ENCODE peak calls at places on chromosomes 2 and 18, in seven cellular contexts. B is left ventricle myocardium inferior; E is upper lobe of right lung; C is right atrium auricular region; V is cardiac muscle cell; N is IMR-90; P is CD4-positive, alpha-beta memory T cell. Q is an unnamed sample. For H3K4me1 and H3K27me3, the result is how much of the 10 kb centered on the place peaks cover.

GRCh38 chr2:208329485-208329884 is 63.4 kb downstream of the PIKFYVE start:
- DNase-seq in B (no peak), E (no peak), C (no peak), V (no peak), N (no peak), P (no peak), Q (no peak)

GRCh38 chr2:99605036-99605435 is 115.2 kb upstream of the REV1 start:
- DNase-seq in B (no peak), E (no peak), C (no peak), V (no peak), N (peak), P (no peak), Q (no peak)

GRCh38 chr2:45729753-45730512 is 78.5 kb downstream of the PRKCE start:
- DNase-seq in B (no peak), E (no peak), C (no peak), V (no peak), N (no peak), P (no peak), Q (no peak)

GRCh38 chr2:1929962-1930361 is 185.6 kb upstream of the PXDN start:
- DNase-seq in B (no peak), E (no peak), C (peak), V (no peak), N (no peak), P (no peak), Q (no peak)

GRCh38 chr18:58863539-58864145 is 1.0 kb upstream of the ZNF532 start:
- DNase-seq in B (peak), E (peak), C (no peak), V (peak), N (peak), P (peak), Q (peak)

GRCh38 chr2:70851704-70852103 is 16.1 kb upstream of the CD207 start:
- DNase-seq in B (no peak), E (no peak), C (no peak), V (peak), N (no peak), P (no peak), Q (no peak)

GRCh38 chr2:183284606-183285005 is 160.4 kb downstream of the NUP35 start:
- DNase-seq in B (no peak), E (no peak), C (no peak), V (peak), N (peak), P (no peak), Q (peak)

GRCh38 chr2:138103156-138103555 is 138.9 kb downstream of the HNMT start:
- DNase-seq in B (no peak), E (no peak), C (no peak), V (no peak), N (no peak), P (no peak), Q (no peak)

GRCh38 chr2:190607657-190608357 is 41.1 kb upstream of the NAB1 start:
- DNase-seq in B (no peak), E (no peak), C (no peak), V (peak), N (peak), P (no peak), Q (peak)

DNA sequence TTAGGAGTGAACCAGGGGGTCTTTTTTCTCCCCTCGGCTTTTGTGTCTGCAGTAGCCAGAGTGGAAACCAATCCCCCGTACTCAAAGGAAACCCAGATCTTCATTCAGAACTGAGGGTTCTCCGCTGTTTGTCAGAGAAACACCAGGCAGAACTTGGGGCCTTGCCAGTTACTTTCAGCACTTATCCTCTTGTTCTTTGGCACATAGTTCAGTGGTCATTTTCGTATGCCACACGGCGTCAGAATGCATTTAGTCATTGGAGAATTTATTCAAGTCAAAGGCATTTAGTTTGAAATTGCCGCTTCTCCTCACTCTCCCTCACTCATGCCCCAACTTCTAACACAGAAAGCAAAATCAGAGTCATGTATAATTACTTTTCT is 102.9 kb downstream of the CABLES1 start:
- DNase-seq in B (no peak), E (no peak), C (peak), V (peak), N (peak), P (no peak), Q (peak)
- H3K4me1 ChIP-seq in B (under half), E (under half), C (under half), V (under half), N (under half), P (under half), Q (under half)

GRCh38 chr2:176151199-176152099 is at the start of gene HOXD4:
- DNase-seq in B (no peak), E (no peak), C (no peak), V (no peak), N (no peak), P (no peak), Q (no peak)
- H3K27me3 ChIP-seq in B (half or more), E (half or more), C (under half), V (half or more), N (half or more), P (half or more), Q (under half)

GRCh38 chr2:19873014-19873413 is 28.8 kb downstream of the TTC32 start:
- DNase-seq in B (no peak), E (no peak), C (no peak), V (no peak), N (no peak), P (no peak), Q (no peak)
- H3K4me1 ChIP-seq in B (under half), E (under half), C (under half), V (under half), N (under half), P (under half), Q (under half)

DNA sequence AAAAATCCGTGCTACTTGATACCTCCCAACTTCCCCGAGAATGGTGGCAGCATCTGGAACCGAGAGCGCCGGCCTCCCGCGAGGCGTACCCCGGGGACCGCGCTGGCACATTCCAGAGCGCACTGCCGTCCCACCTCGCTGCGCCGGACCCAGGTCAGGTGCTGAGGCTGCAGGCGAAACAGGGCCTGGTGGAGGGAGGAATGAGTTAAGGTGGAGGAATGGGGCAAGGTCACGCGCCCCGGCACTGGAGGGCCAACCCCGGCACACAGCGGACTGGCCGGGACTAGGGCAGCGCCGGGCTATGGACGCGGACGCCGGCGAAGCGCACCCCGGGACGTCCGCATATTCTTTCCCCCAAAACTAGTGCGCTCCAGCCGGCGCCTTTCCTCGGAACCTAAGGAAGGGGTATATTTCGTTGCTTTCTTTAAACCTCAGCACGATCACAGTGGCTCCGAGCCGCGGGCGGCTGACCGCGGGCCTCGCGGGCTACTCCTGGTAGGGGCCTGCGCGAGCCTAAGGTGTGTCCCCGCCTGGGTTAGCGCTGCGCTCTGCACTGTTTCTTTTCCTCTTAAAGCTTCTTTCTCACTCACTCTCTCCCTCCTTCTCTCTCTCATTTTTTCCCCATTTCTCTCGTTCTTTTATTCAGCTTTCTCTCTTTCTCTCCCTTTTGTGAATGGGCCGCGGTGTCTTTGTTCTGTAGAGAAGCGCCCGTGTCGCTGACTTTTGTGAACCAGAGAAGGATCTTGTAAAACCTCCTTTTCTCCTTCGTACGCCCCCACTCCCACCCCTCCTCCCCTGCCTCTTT is 2.1 kb upstream of the OTX1 start:
- DNase-seq in B (no peak), E (no peak), C (no peak), V (no peak), N (no peak), P (no peak), Q (peak)
- H3K27me3 ChIP-seq in B (half or more), E (half or more), C (half or more), V (half or more), N (half or more), P (under half), Q (under half)

GRCh38 chr2:218005486-218005885 is 2.7 kb upstream of the TNS1 start:
- DNase-seq in B (no peak), E (no peak), C (no peak), V (no peak), N (no peak), P (no peak), Q (peak)
- H3K4me1 ChIP-seq in B (half or more), E (under half), C (under half), V (under half), N (under half), P (under half), Q (half or more)

GRCh38 chr2:149312039-149312438 is 18.3 kb upstream of the LYPD6 start:
- DNase-seq in B (no peak), E (no peak), C (no peak), V (no peak), N (no peak), P (no peak), Q (no peak)

GRCh38 chr2:149307014-149307413 is 23.4 kb upstream of the LYPD6 start:
- DNase-seq in B (no peak), E (no peak), C (no peak), V (no peak), N (no peak), P (no peak), Q (no peak)

GRCh38 chr2:149313512-149313972 is 16.8 kb upstream of the LYPD6 start:
- DNase-seq in B (no peak), E (no peak), C (no peak), V (peak), N (peak), P (peak), Q (peak)

GRCh38 chr2:149314687-149315086 is 15.7 kb upstream of the LYPD6 start:
- DNase-seq in B (no peak), E (no peak), C (no peak), V (no peak), N (no peak), P (no peak), Q (no peak)

DNA sequence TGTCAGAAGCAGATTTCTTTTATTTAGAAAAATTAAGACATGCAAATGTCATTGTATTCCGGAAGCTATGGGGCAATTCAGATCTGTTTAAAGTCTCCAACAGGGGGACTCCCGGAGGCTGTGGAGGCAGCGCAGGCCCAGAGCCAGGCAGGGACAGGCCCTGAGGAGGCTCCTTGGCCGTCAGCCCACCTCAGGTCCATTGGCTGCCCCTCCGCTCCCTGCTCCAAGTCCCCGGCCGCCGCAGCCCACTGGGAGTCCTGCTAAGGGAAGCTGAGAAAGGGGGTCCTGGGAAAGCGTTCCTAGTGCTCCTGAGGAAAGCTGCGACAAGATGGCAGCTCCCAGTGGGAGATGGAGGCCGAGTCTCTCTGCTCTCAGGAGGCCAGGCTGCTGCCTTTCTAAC is 20.0 kb upstream of the LYPD6 start:
- DNase-seq in B (no peak), E (no peak), C (no peak), V (no peak), N (no peak), P (no peak), Q (no peak)
- H3K27me3 ChIP-seq in B (half or more), E (under half), C (under half), V (under half), N (under half), P (under half), Q (under half)

Q was measured in osteoblast.